ENCODE peak calls at places on chromosomes 5 and 9, in five cellular contexts. S, T, E, V and D are unnamed samples.

GRCh38 chr5:59661939-59662615 is 231.4 kb downstream of the PDE4D start:
- DNase-seq in T (no peak), V (peak), E (no peak), S (no peak), D (peak)

GRCh38 chr5:112878760-112879159 is 17.7 kb downstream of the SRP19 start:
- DNase-seq in V (no peak), T (no peak), S (peak), E (no peak), D (peak)

GRCh38 chr5:142368529-142368928 is 43.7 kb upstream of the SPRY4 start:
- DNase-seq in V (no peak), T (no peak), E (no peak), S (no peak), D (no peak)

GRCh38 chr5:113166710-113167366 is 190.2 kb downstream of the DCP2 start:
- DNase-seq in E (no peak), S (no peak), V (no peak), T (no peak), D (no peak)

GRCh38 chr9:104993291-104993963 is 65.5 kb upstream of the ABCA1 start:
- DNase-seq in T (no peak), E (no peak), S (no peak), V (no peak), D (peak)

GRCh38 chr5:1788828-1789227 is 10.8 kb downstream of the MRPL36 start:
- DNase-seq in T (no peak), V (no peak), E (no peak), S (no peak), D (no peak)

GRCh38 chr9:71487046-71487445 is 281.3 kb downstream of the CEMIP2 start:
- DNase-seq in S (no peak), E (no peak), V (no peak), T (no peak), D (no peak)

GRCh38 chr5:134026521-134027202 is 21.9 kb upstream of the VDAC1 start:
- DNase-seq in E (peak), S (peak), T (peak), V (peak), D (peak)

GRCh38 chr9:109411818-109412352 is 86.2 kb downstream of the PTPN3 start:
- DNase-seq in T (peak), S (no peak), E (peak), V (peak), D (peak)

GRCh38 chr9:90037136-90037797 is 432.5 kb downstream of the GADD45G start:
- DNase-seq in V (no peak), S (no peak), E (no peak), T (peak), D (no peak)

GRCh38 chr9:23733495-23734078 is 92.5 kb downstream of the ELAVL2 start:
- DNase-seq in S (no peak), T (no peak), V (no peak), E (no peak), D (no peak)

GRCh38 chr5:34722183-34722582 is 66.1 kb downstream of the RAI14 start:
- DNase-seq in T (no peak), V (no peak), S (no peak), E (no peak), D (no peak)

GRCh38 chr9:93209576-93210323 is 25.8 kb downstream of the WNK2 start:
- DNase-seq in S (no peak), E (no peak), T (no peak), V (no peak), D (no peak)

GRCh38 chr9:135796784-135797462 is 94.9 kb downstream of the KCNT1 start:
- DNase-seq in S (no peak), E (no peak), T (no peak), V (no peak), D (no peak)

GRCh38 chr9:21584890-21585289 is 102.8 kb upstream of the IFNE start:
- DNase-seq in E (no peak), T (no peak), S (no peak), V (no peak), D (no peak)

GRCh38 chr5:100004969-100005368 is 530.2 kb upstream of the FAM174A start:
- DNase-seq in E (no peak), T (no peak), S (no peak), V (no peak), D (no peak)

GRCh38 chr5:157294692-157295091 is 28.8 kb downstream of the CYFIP2 start:
- DNase-seq in T (no peak), V (no peak), E (no peak), S (no peak), D (no peak)

GRCh38 chr9:100028201-100028784 is 70.5 kb downstream of the ERP44 start:
- DNase-seq in T (peak), S (peak), V (peak), E (peak), D (peak)

GRCh38 chr5:78499485-78499884 is 139.1 kb downstream of the SCAMP1 start:
- DNase-seq in V (no peak), S (no peak), T (no peak), E (no peak), D (no peak)

GRCh38 chr5:107294151-107294550 is 376.6 kb downstream of the EFNA5 start:
- DNase-seq in E (no peak), S (no peak), V (peak), T (no peak), D (no peak)

GRCh38 chr5:139377226-139377625 is 5.9 kb downstream of the SLC23A1 start:
- DNase-seq in S (no peak), V (no peak), T (no peak), E (no peak), D (no peak)

GRCh38 chr9:83511051-83511450 is 27.1 kb downstream of the FRMD3 start:
- DNase-seq in T (no peak), E (no peak), V (peak), S (no peak), D (no peak)

GRCh38 chr9:109759584-109759983 is 20.4 kb upstream of the PALM2AKAP2 start:
- DNase-seq in V (no peak), E (no peak), T (no peak), S (no peak), D (no peak)

GRCh38 chr5:41156739-41157138 is 56.6 kb downstream of the C6 start:
- DNase-seq in E (no peak), T (no peak), S (no peak), V (no peak), D (no peak)

GRCh38 chr9:134768332-134769083 is 112.1 kb upstream of the FCN2 start:
- DNase-seq in V (no peak), E (no peak), T (no peak), S (no peak), D (no peak)

GRCh38 chr9:130448035-130448624 is 3.4 kb downstream of the ASS1 start:
- DNase-seq in S (no peak), E (no peak), T (peak), V (no peak), D (peak)

GRCh38 chr5:1789838-1790462 is 9.7 kb downstream of the MRPL36 start:
- DNase-seq in E (no peak), V (no peak), S (no peak), T (peak), D (no peak)

GRCh38 chr5:168579987-168580508 is 880 bp upstream of the PANK3 start:
- DNase-seq in S (no peak), V (no peak), T (no peak), E (no peak), D (no peak)

GRCh38 chr9:107948601-107949000 is 459.0 kb upstream of the KLF4 start:
- DNase-seq in V (no peak), S (no peak), T (no peak), E (no peak), D (no peak)

GRCh38 chr9:80025131-80025530 is 453.4 kb downstream of the TLE4 start:
- DNase-seq in T (no peak), E (no peak), V (no peak), S (no peak), D (no peak)

GRCh38 chr5:81665795-81666194 is 85.1 kb downstream of the SSBP2 start:
- DNase-seq in E (no peak), T (no peak), V (no peak), S (no peak), D (no peak)

GRCh38 chr5:88145603-88146467 is 122.8 kb downstream of the TMEM161B start:
- DNase-seq in T (no peak), E (no peak), V (no peak), S (no peak), D (no peak)

GRCh38 chr9:77883846-77884771 is 147.5 kb downstream of the GNAQ start:
- DNase-seq in E (no peak), T (peak), S (no peak), V (no peak), D (peak)

DNA sequence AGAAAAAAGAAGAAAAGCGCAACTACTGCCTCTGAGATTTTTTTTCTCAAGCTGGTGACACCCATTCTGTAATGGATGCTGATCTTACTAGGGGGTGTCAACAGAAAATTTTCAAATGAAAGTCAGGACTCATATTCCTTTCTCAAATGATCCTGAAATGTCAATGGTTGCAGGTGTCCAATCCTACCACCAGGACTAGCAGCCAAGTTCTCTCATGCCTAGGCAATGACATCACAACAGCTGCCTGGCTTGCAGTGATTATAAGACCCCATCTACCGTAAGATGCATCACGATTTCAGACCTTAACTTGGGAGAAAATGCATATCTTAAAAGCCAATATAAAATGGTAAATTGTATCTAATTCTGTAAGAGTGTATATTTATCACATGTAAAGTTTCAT is 104.6 kb downstream of the DENND1A start:
- DNase-seq in V (no peak), E (no peak), S (no peak), T (peak), D (no peak)
- TF ChIP-seq CTCF in V (no peak), E (no peak), S (no peak), T (no peak), D (no peak)

GRCh38 chr5:17619353-17619752 is 9.2 kb downstream of the TAF11L12 start:
- DNase-seq in E (no peak), T (no peak), S (no peak), V (no peak), D (no peak)

GRCh38 chr5:17625686-17626085 is 6.2 kb upstream of the TAF11L13 start:
- DNase-seq in E (no peak), S (no peak), V (no peak), T (no peak), D (no peak)

GRCh38 chr5:17614872-17615605 is 4.8 kb downstream of the TAF11L12 start:
- DNase-seq in T (no peak), V (no peak), E (no peak), S (no peak), D (no peak)

GRCh38 chr5:17620627-17621026 is 10.4 kb downstream of the TAF11L12 start:
- DNase-seq in V (no peak), E (no peak), T (no peak), S (no peak), D (no peak)
- TF ChIP-seq CTCF in V (no peak), E (peak), T (peak), S (no peak), D (peak)

DNA sequence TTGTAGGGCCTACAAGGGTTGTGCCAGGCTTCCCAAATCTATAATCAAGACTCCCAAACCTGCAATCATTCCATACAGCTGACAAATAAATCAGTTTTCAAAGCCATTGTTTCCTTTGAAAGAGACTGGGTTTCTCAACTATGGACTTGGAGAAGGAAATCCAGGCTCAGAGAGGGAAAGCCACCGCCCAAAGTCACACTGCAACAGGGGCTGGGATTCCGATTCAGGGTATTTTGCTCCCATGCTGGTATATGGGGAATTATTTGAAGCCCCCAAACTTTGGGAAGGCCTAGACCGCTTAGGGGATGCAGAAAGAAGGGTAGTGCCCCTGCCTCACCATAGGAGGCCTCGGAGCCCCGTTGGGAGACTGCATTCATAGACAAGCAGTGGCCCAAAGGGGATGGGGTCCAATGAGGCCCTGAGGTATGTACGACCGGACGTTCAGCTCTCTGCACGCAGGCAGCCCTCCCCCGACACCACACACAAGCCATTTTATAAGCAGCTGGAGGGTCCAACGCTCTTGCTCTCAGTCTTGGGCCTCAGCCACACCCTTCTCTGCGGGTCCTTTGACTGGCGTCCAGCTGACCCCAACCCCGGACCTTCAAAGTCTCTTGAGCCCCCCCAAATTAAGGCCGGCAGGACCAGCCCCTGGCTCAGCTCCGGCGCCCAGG is 712 bp downstream of the ANXA6 start:
- DNase-seq in E (no peak), S (no peak), T (peak), V (peak), D (peak)
- TF ChIP-seq CTCF in E (no peak), S (peak), T (no peak), V (no peak), D (no peak)

GRCh38 chr5:143596824-143597223 is 193.3 kb upstream of the NR3C1 start:
- DNase-seq in S (no peak), T (no peak), E (no peak), V (no peak), D (no peak)

GRCh38 chr5:143592648-143593047 is 189.2 kb upstream of the NR3C1 start:
- DNase-seq in T (peak), E (no peak), S (no peak), V (peak), D (peak)

GRCh38 chr5:143596500-143596820 is 193.0 kb upstream of the NR3C1 start:
- DNase-seq in T (no peak), S (no peak), V (no peak), E (no peak), D (no peak)

GRCh38 chr5:143593723-143594122 is 190.2 kb upstream of the NR3C1 start:
- DNase-seq in S (no peak), V (no peak), T (no peak), E (no peak), D (no peak)

GRCh38 chr5:143594913-143595818 is 191.7 kb upstream of the NR3C1 start:
- DNase-seq in V (no peak), S (no peak), T (no peak), E (peak), D (no peak)
- TF ChIP-seq CTCF in V (no peak), S (no peak), T (no peak), E (no peak), D (no peak)

GRCh38 chr5:36364473-36364872 is 62.8 kb upstream of the RANBP3L start:
- DNase-seq in E (no peak), V (no peak), S (no peak), T (no peak), D (no peak)

GRCh38 chr5:36363776-36364175 is 62.1 kb upstream of the RANBP3L start:
- DNase-seq in S (no peak), E (no peak), V (no peak), T (no peak), D (no peak)

GRCh38 chr5:36366883-36367282 is 65.2 kb upstream of the RANBP3L start:
- DNase-seq in S (no peak), V (no peak), E (no peak), T (no peak), D (no peak)

GRCh38 chr5:36360311-36360710 is 58.6 kb upstream of the RANBP3L start:
- DNase-seq in E (no peak), T (no peak), V (peak), S (no peak), D (peak)

DNA sequence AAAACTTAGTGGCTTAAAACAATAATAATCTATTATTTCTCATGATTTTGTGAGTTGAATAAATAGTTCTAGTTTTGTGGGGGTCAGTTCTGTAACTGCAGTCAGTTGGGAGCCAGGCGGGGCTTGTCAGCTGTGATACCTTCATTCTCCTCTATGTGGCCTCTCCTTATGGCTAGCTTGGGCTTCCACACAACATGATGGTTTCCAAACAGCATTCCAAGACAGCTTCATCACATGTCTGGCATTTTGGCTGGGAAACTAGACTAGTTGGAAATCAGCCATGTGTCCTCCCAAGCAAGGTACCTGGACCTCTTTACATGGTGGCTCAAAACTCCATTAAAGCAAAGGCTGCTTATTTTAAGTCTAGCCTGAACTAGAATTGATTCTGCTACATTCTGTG is 61.4 kb upstream of the RANBP3L start:
- DNase-seq in V (no peak), S (no peak), T (no peak), E (no peak), D (peak)
- TF ChIP-seq CTCF in V (no peak), S (no peak), T (no peak), E (no peak), D (no peak)

GRCh38 chr5:140791111-140791510 is 3.5 kb upstream of the PCDHA2 start:
- DNase-seq in T (no peak), E (no peak), V (no peak), S (no peak), D (no peak)

GRCh38 chr5:140780512-140780911 is 5.4 kb upstream of the PCDHA1 start:
- DNase-seq in V (no peak), E (no peak), S (no peak), T (no peak), D (no peak)

DNA sequence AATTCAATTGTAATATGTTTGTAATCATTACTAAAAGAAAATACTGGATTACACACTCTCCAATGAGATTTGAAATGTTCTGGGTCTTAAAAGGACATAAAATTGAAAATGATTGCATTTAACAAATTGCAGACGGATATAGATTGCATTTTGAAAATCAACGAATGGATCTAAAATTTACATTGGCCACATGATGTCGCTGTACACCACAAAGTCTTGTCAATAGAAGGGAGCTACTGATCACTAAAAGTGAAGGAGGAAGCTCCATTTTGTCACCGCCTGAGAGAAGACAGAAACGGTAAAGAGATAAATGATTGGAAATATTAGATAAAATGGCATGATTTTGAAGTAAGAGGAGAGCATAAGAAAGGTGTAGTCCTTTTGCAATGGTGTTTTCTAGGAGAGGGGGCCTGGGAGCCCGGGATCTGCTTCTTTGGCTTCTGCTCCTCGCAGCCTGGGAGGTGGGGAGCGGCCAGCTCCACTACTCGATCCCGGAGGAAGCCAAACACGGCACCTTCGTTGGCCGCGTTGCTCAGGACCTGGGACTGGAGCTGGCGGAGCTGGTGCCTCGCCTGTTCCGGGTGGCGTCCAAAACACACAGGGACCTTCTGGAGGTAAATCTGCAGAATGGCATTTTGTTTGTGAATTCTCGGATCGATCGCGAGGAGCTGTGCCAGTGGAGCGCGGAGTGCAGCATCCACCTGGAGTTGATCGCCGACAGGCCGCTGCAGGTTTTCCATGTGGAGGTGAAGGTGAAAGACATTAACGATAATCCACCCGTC is at the start of gene PCDHA1:
- DNase-seq in T (peak), S (no peak), V (no peak), E (no peak), D (no peak)
- TF ChIP-seq CTCF in T (peak), S (no peak), V (no peak), E (no peak), D (no peak)

GRCh38 chr5:77957-78804 is 13.8 kb upstream of the PLEKHG4B start:
- DNase-seq in T (peak), S (peak), V (no peak), E (no peak), D (peak)
- TF ChIP-seq CTCF in T (peak), S (no peak), V (peak), E (peak), D (peak)

GRCh38 chr5:7018601-7019000 is 305.4 kb downstream of the TENT4A start:
- DNase-seq in T (no peak), E (no peak), S (no peak), V (no peak), D (no peak)
- TF ChIP-seq CTCF in T (no peak), E (no peak), S (no peak), V (no peak), D (no peak)